ENCODE peak calls at places on chromosomes 12 and 14, in nine cellular contexts. E is GM23338, W is suprapubic skin, C is sigmoid colon, P is HCT116, S is Panc1, M is stomach, O is upper lobe of left lung, T is transverse colon. F is an unnamed sample.
A peak's percentile ranks its signal among the peaks of the same experiment; 100 is the strongest.

GRCh38 chr14:68548194-68549056 is 244.4 kb downstream of the ZFP36L1 start:
- DNase-seq in T (peak; percentile 78), P (peak; percentile 82), E (peak; percentile 15), O (peak; percentile 83), C (peak; percentile 98), W (peak; percentile 97), M (peak; percentile 48), S (no peak), F (peak; percentile 91)

GRCh38 chr14:44897844-44898151 is 63.9 kb downstream of the KLHL28 start:
- DNase-seq in O (no peak), M (no peak), P (peak; percentile 40), C (no peak), S (no peak), T (no peak), E (no peak), W (no peak), F (no peak)

GRCh38 chr12:89750821-89751227 is 42.2 kb upstream of the ATP2B1 start:
- DNase-seq in P (no peak), C (no peak), M (no peak), O (no peak), E (no peak), W (no peak), T (no peak), S (no peak), F (no peak)

GRCh38 chr12:123030686-123031085 is 50.2 kb downstream of the ARL6IP4 start:
- DNase-seq in S (no peak), O (no peak), W (no peak), T (no peak), M (no peak), C (no peak), E (no peak), P (no peak), F (no peak)

GRCh38 chr14:103607039-103607668 is 21.9 kb upstream of the KLC1 start:
- DNase-seq in P (no peak), S (no peak), C (peak; percentile 92), T (peak; percentile 81), O (no peak), W (peak; percentile 86), M (peak; percentile 52), E (peak; percentile 65), F (no peak)

GRCh38 chr14:26282578-26282977 is 315.3 kb downstream of the NOVA1 start:
- DNase-seq in E (no peak), C (no peak), O (no peak), M (no peak), W (no peak), P (no peak), T (no peak), S (no peak), F (peak; percentile 43)

GRCh38 chr12:132147423-132148367 is 3.4 kb downstream of the NOC4L start:
- DNase-seq in T (no peak), M (no peak), S (no peak), O (peak; percentile 77), W (peak; percentile 77), E (no peak), C (peak; percentile 60), P (no peak), F (peak; percentile 47)

GRCh38 chr14:33996450-33996849 is 45.6 kb upstream of the EGLN3 start:
- DNase-seq in C (no peak), O (no peak), M (no peak), W (no peak), E (no peak), T (no peak), P (no peak), S (no peak), F (no peak)

GRCh38 chr12:34206061-34206785 is 183.9 kb downstream of the ALG10 start:
- DNase-seq in C (no peak), S (no peak), O (peak; percentile 39), T (no peak), P (no peak), W (peak; percentile 73), E (no peak), M (no peak), F (no peak)

GRCh38 chr12:7176595-7176994 is 12.9 kb upstream of the PEX5 start:
- DNase-seq in S (no peak), M (no peak), W (no peak), E (no peak), O (no peak), P (no peak), T (no peak), C (no peak), F (no peak)

GRCh38 chr12:7175493-7175892 is 14.0 kb upstream of the PEX5 start:
- DNase-seq in E (no peak), C (no peak), T (no peak), P (no peak), O (no peak), M (no peak), W (no peak), S (no peak), F (no peak)

GRCh38 chr12:7178481-7178880 is 11.0 kb upstream of the PEX5 start:
- DNase-seq in T (no peak), M (no peak), O (no peak), C (no peak), E (no peak), W (no peak), S (no peak), P (no peak), F (no peak)

DNA sequence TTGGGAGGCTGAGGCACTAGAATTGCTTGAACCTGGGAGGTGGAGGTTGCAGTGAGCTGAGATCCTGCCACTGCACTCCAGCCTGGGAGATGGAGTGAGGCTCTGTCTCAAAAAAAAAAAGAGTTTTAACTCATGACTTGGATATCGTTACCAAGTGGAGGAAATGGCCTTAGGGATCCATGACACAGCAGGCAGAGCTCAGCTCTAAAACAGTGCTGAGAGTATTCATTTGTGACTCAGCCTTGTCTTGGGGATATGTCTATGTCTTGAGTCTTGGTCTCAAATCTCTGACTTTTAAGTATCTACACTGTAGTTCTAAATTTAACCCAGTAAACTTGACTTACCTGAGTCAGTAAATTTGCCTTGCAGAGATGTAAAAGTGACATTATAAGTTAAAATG is 8.8 kb upstream of the PEX5 start:
- DNase-seq in W (no peak), T (no peak), M (no peak), O (no peak), P (no peak), S (no peak), E (no peak), C (no peak), F (no peak)
- H3K4me1 ChIP-seq in W (no peaks in the 10 kb centered on the region), T (no peaks in the 10 kb centered on the region), M (no peaks in the 10 kb centered on the region), O (no peaks in the 10 kb centered on the region), P (no peaks in the 10 kb centered on the region), S (no peaks in the 10 kb centered on the region), E (no peaks in the 10 kb centered on the region), C (no peaks in the 10 kb centered on the region), F (no peaks in the 10 kb centered on the region)

GRCh38 chr14:74905595-74906142 is 17.4 kb downstream of the RPS6KL1 start:
- DNase-seq in S (no peak), T (peak; percentile 77), E (peak; percentile 85), M (peak; percentile 77), C (peak; percentile 87), W (no peak), P (peak; percentile 28), O (peak; percentile 67), F (no peak)
- TF ChIP-seq POLR2AphosphoS5 in S (no peak), T (no peak), E (no peak), M (no peak), C (no peak), W (no peak), P (peak; percentile 32), O (no peak), F (no peak)

GRCh38 chr12:1612196-1612595 is 16.8 kb upstream of the WNT5B start:
- DNase-seq in W (peak; percentile 15), S (no peak), C (no peak), T (no peak), O (no peak), E (no peak), M (no peak), P (no peak), F (no peak)

GRCh38 chr12:1613860-1614259 is 15.2 kb upstream of the WNT5B start:
- DNase-seq in P (no peak), M (no peak), S (no peak), C (no peak), O (no peak), W (peak; percentile 31), T (no peak), E (peak; percentile 58), F (no peak)

GRCh38 chr12:1610072-1610643 is 15.8 kb upstream of the FBXL14 start:
- DNase-seq in M (no peak), C (no peak), E (no peak), W (no peak), S (no peak), O (no peak), P (no peak), T (no peak), F (no peak)

GRCh38 chr12:1614360-1614759 is 14.7 kb upstream of the WNT5B start:
- DNase-seq in M (no peak), S (no peak), T (no peak), O (peak; percentile 20), C (no peak), P (no peak), W (peak; percentile 72), E (no peak), F (no peak)

DNA sequence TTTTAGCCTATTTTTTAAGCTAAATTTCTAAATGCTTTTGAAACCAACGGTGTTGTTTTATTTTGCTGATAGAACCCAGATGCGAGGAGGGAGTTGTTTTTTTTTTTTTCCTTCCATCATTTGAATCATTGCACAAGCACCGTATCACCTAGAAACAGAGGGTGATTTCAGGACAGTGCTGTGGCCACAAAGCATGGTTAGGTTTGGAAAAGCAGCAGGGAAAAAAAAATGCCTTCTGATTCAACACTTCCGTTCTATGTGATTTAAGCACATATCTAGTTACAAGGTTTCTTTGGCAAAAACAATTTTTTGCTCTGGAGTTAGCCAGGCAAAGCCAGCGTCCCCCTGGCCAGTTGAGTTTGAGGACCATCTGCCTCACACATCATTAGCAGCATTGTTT is 17.3 kb upstream of the WNT5B start:
- DNase-seq in M (no peak), E (no peak), P (no peak), T (no peak), S (no peak), W (no peak), O (no peak), C (no peak), F (no peak)
- H3K4me3 ChIP-seq in M (no peak overlapping the region), E (no peak overlapping the region), P (no peak overlapping the region), T (no peak overlapping the region), S (no peak overlapping the region), W (no peak overlapping the region), O (no peak overlapping the region), C (no peak overlapping the region), F (no peak overlapping the region)

GRCh38 chr12:51051787-51052186 is 3.7 kb downstream of the LETMD1 start:
- DNase-seq in T (no peak), E (no peak), O (no peak), M (no peak), C (no peak), P (no peak), S (no peak), W (no peak), F (no peak)

GRCh38 chr12:51047655-51048540 is at the start of gene LETMD1:
- DNase-seq in S (peak; percentile 97), E (peak; percentile 96), W (peak; percentile 94), P (peak; percentile 99), C (peak; percentile 98), T (peak; percentile 95), M (peak; percentile 94), O (peak; percentile 95), F (peak; percentile 96)

GRCh38 chr12:51055060-51055459 is 6.9 kb downstream of the LETMD1 start:
- DNase-seq in E (no peak), O (no peak), C (no peak), S (no peak), T (no peak), M (no peak), W (no peak), P (no peak), F (no peak)

GRCh38 chr12:51048601-51049369 is 658 bp downstream of the LETMD1 start:
- DNase-seq in M (no peak), C (no peak), O (no peak), P (no peak), E (no peak), W (no peak), S (no peak), T (no peak), F (no peak)

GRCh38 chr12:51049525-51049924 is 1.4 kb downstream of the LETMD1 start:
- DNase-seq in O (no peak), S (no peak), W (no peak), T (no peak), C (no peak), E (no peak), M (no peak), P (no peak), F (no peak)
- H3K4me1 ChIP-seq in O (peaks cover 21% of the 10 kb centered on the region), S (peaks cover 11% of the 10 kb centered on the region), W (peaks cover 26% of the 10 kb centered on the region), T (peaks cover 21% of the 10 kb centered on the region), C (no peaks in the 10 kb centered on the region), E (peaks cover 10% of the 10 kb centered on the region), M (peaks cover 35% of the 10 kb centered on the region), P (peaks cover 18% of the 10 kb centered on the region), F (peaks cover 8% of the 10 kb centered on the region)